ENCODE peak calls at places on chromosomes 11 and 22, in six cellular contexts. One of them, this sample, is unnamed.

GRCh38 chr11:117019871-117020270 is 78.4 kb downstream of the SIK3 start:
- DNase-seq in GM23248: no peak
- DNase-seq in transverse colon: no peak
- DNase-seq in upper lobe of left lung: no peak
- DNase-seq in GM23338: no peak
- DNase-seq in heart right ventricle: no peak
- DNase-seq in this sample: no peak

GRCh38 chr22:44107341-44107740 is 73.4 kb upstream of the PARVG start:
- DNase-seq in GM23338: peak; percentile 82
- DNase-seq in heart right ventricle: no peak
- DNase-seq in transverse colon: no peak
- DNase-seq in upper lobe of left lung: no peak
- DNase-seq in GM23248: no peak
- DNase-seq in this sample: no peak

GRCh38 chr11:67695606-67696005 is 21.2 kb upstream of the ALDH3B2 start:
- DNase-seq in upper lobe of left lung: no peak
- DNase-seq in GM23248: no peak
- DNase-seq in heart right ventricle: no peak
- DNase-seq in GM23338: no peak
- DNase-seq in transverse colon: no peak
- DNase-seq in this sample: no peak

GRCh38 chr11:135008001-135008405 is 596.0 kb upstream of the B3GAT1 start:
- DNase-seq in upper lobe of left lung: no peak
- DNase-seq in GM23338: no peak
- DNase-seq in transverse colon: no peak
- DNase-seq in GM23248: no peak
- DNase-seq in heart right ventricle: no peak
- DNase-seq in this sample: no peak

GRCh38 chr22:31800065-31800464 is 46.2 kb downstream of the DEPDC5 start:
- DNase-seq in transverse colon: no peak
- DNase-seq in GM23338: peak; percentile 13
- DNase-seq in GM23248: peak; percentile 42
- DNase-seq in upper lobe of left lung: no peak
- DNase-seq in heart right ventricle: no peak
- DNase-seq in this sample: no peak

GRCh38 chr22:28174509-28174908 is 255.5 kb upstream of the PITPNB start:
- DNase-seq in upper lobe of left lung: no peak
- DNase-seq in GM23248: no peak
- DNase-seq in transverse colon: no peak
- DNase-seq in GM23338: no peak
- DNase-seq in heart right ventricle: no peak
- DNase-seq in this sample: no peak

GRCh38 chr11:95831198-95831883 is 41.0 kb downstream of the CEP57 start:
- DNase-seq in upper lobe of left lung: no peak
- DNase-seq in GM23248: peak; percentile 89
- DNase-seq in transverse colon: no peak
- DNase-seq in GM23338: no peak
- DNase-seq in heart right ventricle: no peak
- DNase-seq in this sample: no peak

GRCh38 chr11:34866375-34866774 is 49.8 kb downstream of the APIP start:
- DNase-seq in transverse colon: no peak
- DNase-seq in upper lobe of left lung: no peak
- DNase-seq in heart right ventricle: no peak
- DNase-seq in GM23248: peak; percentile 68
- DNase-seq in GM23338: no peak
- DNase-seq in this sample: no peak

GRCh38 chr11:6568191-6568918 is 35.1 kb downstream of the RRP8 start:
- DNase-seq in heart right ventricle: peak; percentile 66
- DNase-seq in upper lobe of left lung: no peak
- DNase-seq in transverse colon: no peak
- DNase-seq in GM23248: peak; percentile 47
- DNase-seq in GM23338: peak; percentile 67
- DNase-seq in this sample: peak; percentile 69

GRCh38 chr11:48184452-48184851 is 32.2 kb upstream of the OR4B1 start:
- DNase-seq in GM23338: no peak
- DNase-seq in upper lobe of left lung: no peak
- DNase-seq in GM23248: no peak
- DNase-seq in heart right ventricle: no peak
- DNase-seq in transverse colon: no peak
- DNase-seq in this sample: no peak

GRCh38 chr11:36364551-36364950 is 68.5 kb downstream of the PRR5L start:
- DNase-seq in heart right ventricle: no peak
- DNase-seq in transverse colon: peak; percentile 57
- DNase-seq in GM23338: no peak
- DNase-seq in GM23248: peak; percentile 36
- DNase-seq in upper lobe of left lung: no peak
- DNase-seq in this sample: no peak

GRCh38 chr11:117827521-117828511 is 3.3 kb upstream of the FXYD2 start:
- DNase-seq in upper lobe of left lung: peak; percentile 54
- DNase-seq in transverse colon: peak; percentile 9
- DNase-seq in heart right ventricle: peak; percentile 3
- DNase-seq in GM23248: no peak
- DNase-seq in GM23338: no peak
- DNase-seq in this sample: no peak

GRCh38 chr22:31212783-31213626 is 907 bp downstream of the LIMK2 start:
- DNase-seq in transverse colon: no peak
- DNase-seq in GM23338: peak; percentile 40
- DNase-seq in upper lobe of left lung: no peak
- DNase-seq in heart right ventricle: peak; percentile 27
- DNase-seq in GM23248: peak; percentile 14
- DNase-seq in this sample: no peak

GRCh38 chr11:719214-720016 is 13.4 kb downstream of the EPS8L2 start:
- DNase-seq in heart right ventricle: no peak
- DNase-seq in GM23248: no peak
- DNase-seq in GM23338: no peak
- DNase-seq in transverse colon: no peak
- DNase-seq in upper lobe of left lung: peak; percentile 57
- DNase-seq in this sample: no peak

GRCh38 chr22:27401321-27401720 is 400.2 kb downstream of the MN1 start:
- DNase-seq in heart right ventricle: no peak
- DNase-seq in upper lobe of left lung: no peak
- DNase-seq in GM23248: peak; percentile 75
- DNase-seq in GM23338: no peak
- DNase-seq in transverse colon: no peak
- DNase-seq in this sample: no peak

GRCh38 chr11:72738199-72739141 is 13.7 kb downstream of the ARAP1 start:
- DNase-seq in upper lobe of left lung: no peak
- DNase-seq in heart right ventricle: no peak
- DNase-seq in GM23248: peak; percentile 83
- DNase-seq in transverse colon: no peak
- DNase-seq in GM23338: peak; percentile 33
- DNase-seq in this sample: no peak

GRCh38 chr11:102238287-102238894 is 78.9 kb upstream of the BIRC3 start:
- DNase-seq in transverse colon: no peak
- DNase-seq in upper lobe of left lung: no peak
- DNase-seq in GM23338: no peak
- DNase-seq in heart right ventricle: no peak
- DNase-seq in GM23248: no peak
- DNase-seq in this sample: no peak

GRCh38 chr22:46408568-46409506 is 73.3 kb downstream of the TRMU start:
- DNase-seq in upper lobe of left lung: peak; percentile 67
- DNase-seq in transverse colon: no peak
- DNase-seq in GM23248: no peak
- DNase-seq in heart right ventricle: no peak
- DNase-seq in GM23338: no peak
- DNase-seq in this sample: no peak

DNA sequence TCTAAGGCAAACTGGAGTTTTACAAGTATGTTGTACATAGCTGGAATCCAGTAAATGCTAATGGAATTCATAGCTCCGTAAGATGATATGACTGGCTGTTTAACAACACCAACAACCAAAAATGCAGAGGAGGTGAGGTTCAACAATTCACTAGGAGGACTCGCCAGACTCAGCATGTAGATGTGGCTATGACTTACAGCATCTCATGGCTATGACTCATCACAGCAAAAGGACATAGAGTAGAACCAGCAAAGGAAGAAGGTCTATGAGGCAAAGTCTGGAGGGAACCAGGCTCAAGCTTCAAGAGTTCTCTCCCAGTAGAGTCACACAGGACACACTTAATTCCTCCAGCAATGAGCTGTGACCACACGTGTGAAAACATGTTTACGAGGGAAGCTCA is 116.9 kb downstream of the LARGE1 start:
- DNase-seq in heart right ventricle: no peak
- DNase-seq in GM23248: peak; percentile 98
- DNase-seq in transverse colon: no peak
- DNase-seq in GM23338: no peak
- DNase-seq in upper lobe of left lung: no peak
- DNase-seq in this sample: no peak
- H3K27me3 ChIP-seq in heart right ventricle: no peaks in the 10 kb centered on the region
- H3K27me3 ChIP-seq in GM23248: no peaks in the 10 kb centered on the region
- H3K27me3 ChIP-seq in transverse colon: no peaks in the 10 kb centered on the region
- H3K27me3 ChIP-seq in GM23338: no peaks in the 10 kb centered on the region
- H3K27me3 ChIP-seq in upper lobe of left lung: no peaks in the 10 kb centered on the region
- H3K27me3 ChIP-seq in this sample: no peaks in the 10 kb centered on the region

DNA sequence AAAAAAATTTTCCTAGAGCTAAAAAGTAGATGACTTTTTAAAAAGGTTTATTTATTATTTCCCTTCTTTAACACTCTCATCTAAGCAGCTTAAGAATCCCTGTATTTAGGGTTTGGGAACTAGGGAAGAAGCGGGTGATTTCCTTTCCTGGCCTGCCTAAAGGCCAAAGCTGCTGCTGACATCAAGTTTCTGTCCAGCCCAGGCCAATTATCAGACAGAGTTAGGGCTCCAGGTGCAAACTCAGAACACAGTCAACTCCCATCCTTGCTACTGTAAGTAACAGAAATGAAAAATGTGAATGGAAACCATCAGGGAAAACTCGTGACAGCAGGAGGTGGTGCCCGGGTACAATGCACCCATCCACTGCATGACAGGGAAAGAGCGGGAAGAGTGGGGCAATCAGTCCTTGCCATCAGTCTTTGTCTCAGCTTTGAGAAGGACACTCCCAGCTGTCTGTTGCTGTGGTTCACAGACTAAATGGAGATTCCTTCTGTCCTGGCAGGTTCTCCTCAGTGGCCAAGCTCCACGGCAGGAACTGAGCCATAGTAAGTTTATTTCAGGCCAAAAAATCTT is 109.0 kb downstream of the CCDC81 start:
- DNase-seq in GM23338: no peak
- DNase-seq in GM23248: no peak
- DNase-seq in upper lobe of left lung: no peak
- DNase-seq in heart right ventricle: no peak
- DNase-seq in transverse colon: no peak
- DNase-seq in this sample: no peak
- H3K27ac ChIP-seq in GM23338: no peak overlapping the region
- H3K27ac ChIP-seq in GM23248: peak overlapping the region; percentile 57
- H3K27ac ChIP-seq in upper lobe of left lung: peak overlapping the region; percentile 59
- H3K27ac ChIP-seq in heart right ventricle: peak overlapping the region; percentile 49
- H3K27ac ChIP-seq in transverse colon: no peak overlapping the region
- H3K27ac ChIP-seq in this sample: peak overlapping the region; percentile 3

GRCh38 chr11:44784784-44785183 is 58.0 kb downstream of the TSPAN18 start:
- DNase-seq in GM23248: no peak
- DNase-seq in GM23338: no peak
- DNase-seq in transverse colon: no peak
- DNase-seq in heart right ventricle: no peak
- DNase-seq in upper lobe of left lung: no peak
- DNase-seq in this sample: no peak
- H3K4me1 ChIP-seq in GM23248: no peaks in the 10 kb centered on the region
- H3K4me1 ChIP-seq in GM23338: peaks cover 45% of the 10 kb centered on the region
- H3K4me1 ChIP-seq in transverse colon: peaks cover 4% of the 10 kb centered on the region
- H3K4me1 ChIP-seq in heart right ventricle: peaks cover 44% of the 10 kb centered on the region
- H3K4me1 ChIP-seq in upper lobe of left lung: no peaks in the 10 kb centered on the region
- H3K4me1 ChIP-seq in this sample: no peaks in the 10 kb centered on the region

GRCh38 chr22:37819100-37819433 is 4.1 kb upstream of the GALR3 start:
- DNase-seq in GM23248: no peak
- DNase-seq in heart right ventricle: no peak
- DNase-seq in upper lobe of left lung: no peak
- DNase-seq in GM23338: peak; percentile 51
- DNase-seq in transverse colon: no peak
- DNase-seq in this sample: no peak
- H3K27me3 ChIP-seq in GM23248: no peaks in the 10 kb centered on the region
- H3K27me3 ChIP-seq in heart right ventricle: peaks cover 51% of the 10 kb centered on the region
- H3K27me3 ChIP-seq in upper lobe of left lung: no peaks in the 10 kb centered on the region
- H3K27me3 ChIP-seq in GM23338: peaks cover 44% of the 10 kb centered on the region
- H3K27me3 ChIP-seq in transverse colon: peaks cover 30% of the 10 kb centered on the region
- H3K27me3 ChIP-seq in this sample: peaks cover 6% of the 10 kb centered on the region

DNA sequence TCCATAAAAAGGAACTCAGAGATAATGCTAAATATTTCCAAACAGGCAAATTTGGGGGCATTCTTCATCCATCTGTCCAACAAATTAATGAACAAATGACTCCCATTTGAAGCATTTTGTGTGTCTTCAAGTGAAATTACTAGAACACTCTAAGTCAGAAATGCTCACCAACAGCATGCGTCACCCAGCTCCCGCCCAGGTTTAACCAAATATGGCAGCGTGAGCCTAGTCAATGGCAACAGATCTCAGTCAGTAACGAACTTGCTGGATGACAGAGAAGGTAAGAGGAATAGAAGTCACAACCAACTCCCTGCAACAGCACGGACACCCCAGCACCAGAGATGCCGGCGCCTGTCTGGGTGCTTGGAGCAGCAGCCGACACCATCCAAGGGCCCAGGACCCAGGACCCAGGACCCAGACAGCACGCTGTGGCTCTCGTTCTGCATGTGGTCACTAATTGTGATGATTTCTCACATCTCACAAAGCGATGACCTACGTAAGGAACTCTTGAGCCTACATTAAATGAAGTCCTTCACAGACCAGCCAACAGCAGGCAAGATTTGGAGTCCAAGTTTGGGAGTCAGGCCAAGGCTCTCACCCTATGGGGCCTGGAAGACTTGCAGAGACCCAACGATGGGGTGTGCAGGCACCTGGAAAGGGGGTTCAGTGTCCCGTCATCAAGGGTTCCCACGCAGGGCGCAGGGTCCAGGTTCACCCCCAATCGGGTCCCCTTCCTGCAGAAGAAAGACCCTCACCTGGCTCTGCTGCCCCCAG is 556.9 kb downstream of the BRD1 start:
- DNase-seq in transverse colon: no peak
- DNase-seq in heart right ventricle: no peak
- DNase-seq in GM23248: no peak
- DNase-seq in GM23338: no peak
- DNase-seq in upper lobe of left lung: no peak
- DNase-seq in this sample: no peak
- H3K27ac ChIP-seq in transverse colon: no peak overlapping the region
- H3K27ac ChIP-seq in heart right ventricle: no peak overlapping the region
- H3K27ac ChIP-seq in GM23248: no peak overlapping the region
- H3K27ac ChIP-seq in GM23338: no peak overlapping the region
- H3K27ac ChIP-seq in upper lobe of left lung: no peak overlapping the region
- H3K27ac ChIP-seq in this sample: no peak overlapping the region

DNA sequence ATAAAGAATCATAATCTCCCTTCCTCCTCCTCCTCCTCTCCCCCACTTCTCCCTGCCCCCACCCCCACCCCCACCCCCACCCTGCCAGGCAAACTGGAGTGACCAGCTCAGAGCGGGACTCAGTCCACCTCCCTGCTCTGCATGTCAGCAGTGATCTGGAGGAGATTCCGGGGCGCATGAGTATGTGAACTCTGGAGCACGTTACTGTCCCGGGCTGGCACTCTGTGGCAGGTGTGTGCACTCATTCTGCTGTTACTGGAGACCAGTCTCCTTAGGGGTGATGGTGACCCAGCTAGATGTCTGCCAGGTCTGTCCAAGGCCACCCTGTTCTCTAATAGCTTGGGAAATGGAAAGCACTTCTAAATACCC is 33.9 kb downstream of the MARK2 start:
- DNase-seq in upper lobe of left lung: no peak
- DNase-seq in heart right ventricle: no peak
- DNase-seq in GM23248: no peak
- DNase-seq in GM23338: no peak
- DNase-seq in transverse colon: peak; percentile 45
- DNase-seq in this sample: no peak
- H3K4me1 ChIP-seq in upper lobe of left lung: peaks cover 64% of the 10 kb centered on the region
- H3K4me1 ChIP-seq in heart right ventricle: peaks cover 85% of the 10 kb centered on the region
- H3K4me1 ChIP-seq in GM23248: peaks cover 28% of the 10 kb centered on the region
- H3K4me1 ChIP-seq in GM23338: peaks cover 21% of the 10 kb centered on the region
- H3K4me1 ChIP-seq in transverse colon: peaks cover 70% of the 10 kb centered on the region
- H3K4me1 ChIP-seq in this sample: peaks cover 53% of the 10 kb centered on the region

This sample was measured in breast epithelium.